ENCODE peak calls at places on chromosomes 2 and 18, in four cellular contexts. Z is HepG2, P is GM12878, H is SK-N-SH. N is an unnamed sample.

GRCh38 chr2:94994914-94995236 is 30.6 kb upstream of the MAL start:
- DNase-seq in P (no peak), Z (no peak), H (no peak), N (no peak)

GRCh38 chr18:26429535-26429934 is 118.8 kb downstream of the KCTD1 start:
- DNase-seq in P (no peak), Z (peak; percentile 4), H (peak; percentile 20), N (peak; percentile 66)

GRCh38 chr2:68151037-68151436 is 6.7 kb upstream of the PNO1 start:
- DNase-seq in H (no peak), Z (no peak), P (no peak), N (no peak)

GRCh38 chr2:46996300-46996843 is 80.8 kb upstream of the MCFD2 start:
- DNase-seq in H (peak; percentile 77), Z (no peak), P (no peak), N (no peak)

GRCh38 chr2:180987146-180987545 is 6.7 kb downstream of the UBE2E3 start:
- DNase-seq in P (no peak), Z (no peak), H (no peak), N (no peak)

GRCh38 chr2:34419856-34420255 is 820.8 kb upstream of the FAM98A start:
- DNase-seq in P (no peak), Z (no peak), H (no peak), N (no peak)

GRCh38 chr2:121748202-121748601 is 7.2 kb upstream of the TSN start:
- DNase-seq in P (no peak), Z (peak; percentile 55), H (no peak), N (peak; percentile 61)

GRCh38 chr2:46367286-46367685 is 70.1 kb downstream of the EPAS1 start:
- DNase-seq in H (no peak), P (no peak), Z (no peak), N (no peak)

GRCh38 chr2:176669398-176670174 is 400.3 kb downstream of the MTX2 start:
- DNase-seq in Z (no peak), H (no peak), P (peak; percentile 37), N (no peak)

GRCh38 chr2:184157141-184157540 is 441.2 kb upstream of the ZNF804A start:
- DNase-seq in H (no peak), Z (no peak), P (no peak), N (no peak)

GRCh38 chr2:47666332-47666731 is 116.6 kb upstream of the MSH6 start:
- DNase-seq in Z (no peak), H (no peak), P (no peak), N (no peak)

GRCh38 chr2:30947686-30948085 is 140.4 kb upstream of the CAPN13 start:
- DNase-seq in P (no peak), Z (no peak), H (no peak), N (no peak)
- TF ChIP-seq USF2 in P (no peak), Z (no peak), H (no peak), N (no peak)

GRCh38 chr2:207165121-207166038 is at the start of gene KLF7:
- DNase-seq in Z (no peak), H (peak; percentile 35), P (no peak), N (no peak)
- TF ChIP-seq PBX3 in Z (no peak), H (no peak), P (no peak), N (no peak)

DNA sequence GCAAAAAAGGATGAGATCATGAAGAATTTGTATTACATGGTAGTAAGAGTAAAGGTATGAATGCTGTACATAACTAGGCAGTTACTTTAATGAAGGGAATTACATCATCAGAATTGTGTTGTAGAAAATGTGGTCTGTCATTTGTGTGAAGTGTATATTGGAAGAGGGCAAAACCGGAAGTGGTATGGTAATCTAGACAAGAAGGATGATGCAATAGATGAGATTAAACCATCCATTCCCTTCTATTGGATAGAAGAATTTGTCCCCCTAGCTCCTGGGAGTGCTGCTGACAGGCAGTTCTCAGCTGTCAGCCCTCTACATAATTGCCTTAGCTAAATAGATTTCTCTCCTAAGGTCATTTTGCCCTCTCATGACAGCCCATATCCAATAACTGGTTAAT is 55.9 kb upstream of the BARD1 start:
- DNase-seq in P (no peak), Z (no peak), H (no peak), N (no peak)
- TF ChIP-seq USF2 in P (no peak), Z (no peak), H (no peak), N (no peak)

DNA sequence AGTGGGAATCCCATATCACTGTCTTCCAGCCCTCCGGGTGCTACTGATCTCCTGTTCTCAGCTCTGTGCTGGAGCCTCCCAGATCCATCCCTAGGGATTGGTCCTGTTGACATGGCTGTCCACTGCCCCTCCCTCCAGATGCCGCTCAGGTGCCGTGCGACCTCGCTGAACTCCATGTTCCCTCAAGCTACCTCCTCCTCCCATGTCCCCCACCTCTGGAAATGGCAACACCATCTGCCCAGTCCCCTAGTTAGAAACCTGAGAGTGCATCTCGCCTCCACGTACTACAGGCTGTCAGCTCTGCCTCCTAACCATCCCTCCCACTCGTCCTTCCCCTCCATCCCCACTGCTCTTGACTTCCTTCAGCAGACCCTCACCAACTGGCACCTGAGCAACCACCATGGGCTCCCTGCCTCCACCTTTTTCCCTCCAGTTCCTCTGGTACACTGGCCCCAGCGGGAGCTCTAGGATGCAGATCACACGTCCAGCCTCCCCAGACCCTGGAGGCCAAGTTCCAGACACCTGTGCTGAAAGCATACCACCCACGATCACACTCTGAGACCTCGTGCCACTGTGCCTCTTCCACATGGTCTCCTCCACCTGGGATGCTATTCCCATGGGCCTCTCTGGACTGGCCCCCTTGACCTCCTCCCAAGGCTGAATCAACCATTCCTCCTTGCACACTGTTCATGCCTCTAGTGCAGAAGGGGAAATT is 106.8 kb downstream of the KLHL29 start:
- DNase-seq in Z (no peak), P (no peak), H (no peak), N (no peak)
- TF ChIP-seq PBX3 in Z (no peak), P (no peak), H (no peak), N (no peak)